ENCODE peak calls at places on chromosomes 6 and 20, in seven cellular contexts. V is WTC11; G is glutamatergic neuron; J is CD4-positive, alpha-beta T cell; E is cardiac muscle cell; C is lower lobe of right lung; Z is CD8-positive, alpha-beta T cell. I is an unnamed sample.

GRCh38 chr20:50291428-50292323 is 101.0 kb downstream of the CEBPB start:
- DNase-seq in V (no peak), G (no peak), J (no peak), E (no peak), C (no peak), Z (no peak), I (no peak)

GRCh38 chr20:16293590-16293989 is 279.7 kb downstream of the KIF16B start:
- DNase-seq in V (no peak), G (no peak), J (no peak), E (no peak), C (no peak), Z (no peak), I (no peak)

GRCh38 chr20:55977723-55978481 is 27.4 kb downstream of the CBLN4 start:
- DNase-seq in V (no peak), G (no peak), J (no peak), E (no peak), C (peak), Z (no peak), I (no peak)

GRCh38 chr20:62980380-62980960 is 26.3 kb downstream of the BHLHE23 start:
- DNase-seq in V (no peak), G (no peak), J (no peak), E (no peak), C (no peak), Z (no peak), I (no peak)

GRCh38 chr6:146968041-146968760 is 236.0 kb upstream of the STXBP5 start:
- DNase-seq in V (no peak), G (no peak), J (no peak), E (no peak), C (no peak), Z (no peak), I (no peak)

GRCh38 chr20:50601511-50602431 is 89.6 kb downstream of the RIPOR3 start:
- DNase-seq in V (no peak), G (no peak), J (no peak), E (no peak), C (no peak), Z (no peak), I (no peak)

GRCh38 chr6:44439270-44440045 is 52.0 kb downstream of the CDC5L start:
- DNase-seq in V (no peak), G (no peak), J (no peak), E (no peak), C (no peak), Z (no peak), I (no peak)

GRCh38 chr6:16334671-16335070 is 96.3 kb downstream of the GMPR start:
- DNase-seq in V (no peak), G (no peak), J (no peak), E (no peak), C (no peak), Z (no peak), I (no peak)

GRCh38 chr6:80165819-80166218 is 59.3 kb downstream of the BCKDHB start:
- DNase-seq in V (no peak), G (no peak), J (no peak), E (no peak), C (no peak), Z (no peak), I (no peak)

GRCh38 chr6:56864171-56864616 is 90.7 kb upstream of the BEND6 start:
- DNase-seq in V (no peak), G (no peak), J (no peak), E (no peak), C (no peak), Z (no peak), I (no peak)

GRCh38 chr6:20747996-20748395 is 213.7 kb downstream of the CDKAL1 start:
- DNase-seq in V (no peak), G (no peak), J (no peak), E (no peak), C (no peak), Z (no peak), I (no peak)

GRCh38 chr6:18405477-18406293 is 18.5 kb downstream of the RNF144B start:
- DNase-seq in V (no peak), G (no peak), J (no peak), E (no peak), C (no peak), Z (no peak), I (no peak)

GRCh38 chr6:159852877-159853276 is 37.9 kb upstream of the MAS1 start:
- DNase-seq in V (no peak), G (no peak), J (no peak), E (no peak), C (no peak), Z (no peak), I (no peak)

GRCh38 chr20:775679-776135 is 7.4 kb upstream of the SLC52A3 start:
- DNase-seq in V (peak), G (no peak), J (no peak), E (no peak), C (no peak), Z (no peak), I (no peak)

GRCh38 chr6:75101896-75102680 is 103.8 kb downstream of the COL12A1 start:
- DNase-seq in V (no peak), G (no peak), J (no peak), E (no peak), C (no peak), Z (no peak), I (no peak)

GRCh38 chr6:5078121-5078695 is 6.9 kb upstream of the PPP1R3G start:
- DNase-seq in V (no peak), G (no peak), J (no peak), E (no peak), C (no peak), Z (no peak), I (no peak)
- TF ChIP-seq CTCF in V (no peak), G (no peak), J (no peak), E (peak), C (no peak), Z (no peak), I (no peak)

GRCh38 chr6:167118006-167118405 is 4.9 kb upstream of the CCR6 start:
- DNase-seq in V (no peak), G (no peak), J (no peak), E (no peak), C (no peak), Z (no peak), I (no peak)

GRCh38 chr6:167121471-167121870 is 1.4 kb upstream of the CCR6 start:
- DNase-seq in V (no peak), G (no peak), J (no peak), E (no peak), C (no peak), Z (no peak), I (no peak)

GRCh38 chr6:167120557-167121030 is 2.3 kb upstream of the CCR6 start:
- DNase-seq in V (no peak), G (no peak), J (no peak), E (no peak), C (no peak), Z (no peak), I (no peak)

GRCh38 chr6:167118839-167119238 is 4.1 kb upstream of the CCR6 start:
- DNase-seq in V (no peak), G (no peak), J (no peak), E (no peak), C (no peak), Z (no peak), I (no peak)

DNA sequence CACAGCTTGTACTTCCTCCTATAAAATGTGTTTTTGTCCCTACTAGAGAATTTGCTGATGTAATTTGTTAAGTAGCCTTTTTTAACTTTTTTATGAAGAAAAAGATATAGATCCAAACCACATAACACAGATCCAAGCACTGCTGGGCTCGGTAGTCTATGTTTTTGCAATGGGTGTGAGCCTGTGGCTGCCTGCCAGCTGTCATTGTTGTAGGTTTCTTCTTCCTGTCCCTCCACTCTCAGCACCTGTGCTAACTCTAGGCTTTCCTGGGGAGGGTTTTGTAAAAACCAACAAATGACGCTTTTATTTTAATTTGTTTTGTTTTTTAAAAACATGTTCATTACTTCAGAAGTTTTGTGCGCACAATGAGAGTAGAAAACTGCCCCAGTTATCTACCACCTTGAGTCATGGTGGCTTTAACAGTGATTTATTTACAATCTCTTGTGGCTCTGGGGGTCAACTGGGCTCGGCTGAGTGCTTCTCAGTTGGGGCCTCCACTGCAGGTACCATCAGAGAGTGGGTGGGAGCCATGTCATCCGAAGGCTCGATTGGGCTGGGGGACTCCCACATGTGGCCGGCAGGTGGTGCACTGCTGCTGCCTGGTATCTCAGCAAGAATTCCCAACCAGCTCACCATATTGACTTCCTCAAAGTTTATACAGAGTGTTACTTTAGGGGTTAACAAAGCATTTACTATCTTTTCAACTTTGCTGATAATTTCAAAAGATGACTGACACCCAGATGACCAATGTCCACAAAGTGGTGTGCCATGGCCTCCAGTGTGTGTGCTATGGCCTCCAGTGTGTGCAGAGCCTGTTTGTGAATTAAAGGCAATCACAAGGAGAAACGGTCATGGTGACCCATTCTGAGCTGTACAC is 3.0 kb upstream of the CCR6 start:
- DNase-seq in V (no peak), G (no peak), J (peak), E (no peak), C (no peak), Z (peak), I (no peak)
- TF ChIP-seq CTCF in V (no peak), G (no peak), J (no peak), E (no peak), C (no peak), Z (no peak), I (no peak)

DNA sequence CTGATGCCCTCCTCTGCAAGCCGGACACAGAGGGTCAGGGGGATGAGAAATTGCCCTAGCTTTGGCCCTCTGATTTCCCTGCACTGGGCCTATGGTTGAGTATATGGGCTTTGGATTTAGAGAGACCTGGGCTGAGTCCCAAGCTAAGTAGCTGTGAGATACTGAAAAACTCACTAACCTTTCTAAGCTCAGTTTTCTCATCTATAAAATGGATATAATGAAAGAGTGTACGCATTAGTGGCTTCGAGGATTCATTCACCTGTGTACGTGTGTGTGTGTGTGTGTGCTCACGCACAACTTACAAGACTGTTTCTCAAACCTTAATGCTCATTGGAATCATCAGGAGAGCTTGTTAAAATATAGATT is 12.7 kb upstream of the RBPJL start:
- DNase-seq in V (no peak), G (no peak), J (no peak), E (no peak), C (no peak), Z (no peak), I (no peak)
- TF ChIP-seq CTCF in V (no peak), G (peak), J (peak), E (no peak), C (peak), Z (peak), I (peak)

GRCh38 chr6:73823046-73823735 is 127.2 kb downstream of the CD109 start:
- DNase-seq in V (no peak), G (no peak), J (no peak), E (peak), C (no peak), Z (no peak), I (no peak)
- TF ChIP-seq CTCF in V (no peak), G (no peak), J (no peak), E (no peak), C (no peak), Z (no peak), I (no peak)

GRCh38 chr6:69732640-69733039 is 64.2 kb downstream of the LMBRD1 start:
- DNase-seq in V (no peak), G (no peak), J (no peak), E (no peak), C (no peak), Z (no peak), I (no peak)

GRCh38 chr6:69735029-69735428 is 61.8 kb downstream of the LMBRD1 start:
- DNase-seq in V (no peak), G (no peak), J (no peak), E (no peak), C (no peak), Z (no peak), I (no peak)

GRCh38 chr6:69732045-69732444 is 64.8 kb downstream of the LMBRD1 start:
- DNase-seq in V (no peak), G (no peak), J (no peak), E (no peak), C (no peak), Z (no peak), I (no peak)

DNA sequence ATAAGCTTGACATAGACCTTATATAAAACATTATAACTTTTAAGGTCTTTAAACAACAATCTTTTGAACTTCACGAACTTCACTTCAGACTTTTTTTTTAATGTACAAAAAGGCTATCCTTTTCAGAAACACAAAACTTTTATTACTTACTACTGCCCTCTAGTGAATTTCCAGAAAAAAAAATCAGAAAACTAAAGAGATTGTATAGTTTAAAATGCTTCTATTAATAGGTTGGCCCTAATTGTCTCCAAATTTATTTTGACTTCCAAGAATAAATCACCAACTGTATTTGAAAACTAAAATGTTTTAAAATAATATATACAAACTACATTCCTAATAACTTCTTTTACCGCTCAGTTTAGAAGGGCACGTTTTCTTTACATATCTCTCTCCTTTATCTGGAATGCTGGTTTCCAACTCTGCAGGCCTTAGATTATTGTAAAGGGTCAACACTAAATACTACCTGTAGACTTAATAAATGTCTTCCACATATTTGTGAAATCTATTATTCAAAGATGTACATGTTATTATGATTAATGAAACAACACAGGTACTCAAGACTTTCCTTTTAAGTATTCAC is 66.8 kb downstream of the LMBRD1 start:
- DNase-seq in V (no peak), G (no peak), J (no peak), E (peak), C (no peak), Z (no peak), I (no peak)
- TF ChIP-seq CTCF in V (no peak), G (peak), J (peak), E (peak), C (peak), Z (peak), I (peak)

I was measured in type B pancreatic cell.